ENCODE peak calls at places on chromosomes 7 and 10, in five cellular contexts. R is colonic mucosa, Q is fibroblast of lung, D is tibial nerve, Z is endothelial cell. N is an unnamed sample.

GRCh38 chr10:120927352-120927751 is 76.2 kb downstream of the WDR11 start:
- DNase-seq in R (no peak), Q (no peak), D (no peak), Z (no peak), N (no peak)

GRCh38 chr7:107860981-107861652 is 29.9 kb upstream of the DLD start:
- DNase-seq in R (peak; percentile 51), Q (peak; percentile 42), D (no peak), Z (no peak), N (no peak)

GRCh38 chr10:69730251-69731156 is 71.2 kb upstream of the COL13A1 start:
- DNase-seq in R (no peak), Q (peak; percentile 12), D (no peak), Z (no peak), N (no peak)

GRCh38 chr10:103852856-103853255 is 2.5 kb downstream of the SH3PXD2A start:
- DNase-seq in R (peak; percentile 36), Q (no peak), D (no peak), Z (no peak), N (no peak)

GRCh38 chr7:135601182-135601581 is 43.5 kb downstream of the NUP205 start:
- DNase-seq in R (no peak), Q (peak; percentile 65), D (no peak), Z (no peak), N (no peak)

GRCh38 chr10:70053896-70054641 is 1.4 kb downstream of the MACROH2A2 start:
- DNase-seq in R (peak; percentile 44), Q (peak; percentile 20), D (no peak), Z (peak; percentile 51), N (peak; percentile 64)

GRCh38 chr10:71419002-71419540 is 22.4 kb downstream of the CDH23 start:
- DNase-seq in R (no peak), Q (no peak), D (no peak), Z (no peak), N (no peak)

GRCh38 chr7:47778153-47778661 is 170.1 kb downstream of the PKD1L1 start:
- DNase-seq in R (no peak), Q (peak; percentile 67), D (no peak), Z (no peak), N (no peak)

DNA sequence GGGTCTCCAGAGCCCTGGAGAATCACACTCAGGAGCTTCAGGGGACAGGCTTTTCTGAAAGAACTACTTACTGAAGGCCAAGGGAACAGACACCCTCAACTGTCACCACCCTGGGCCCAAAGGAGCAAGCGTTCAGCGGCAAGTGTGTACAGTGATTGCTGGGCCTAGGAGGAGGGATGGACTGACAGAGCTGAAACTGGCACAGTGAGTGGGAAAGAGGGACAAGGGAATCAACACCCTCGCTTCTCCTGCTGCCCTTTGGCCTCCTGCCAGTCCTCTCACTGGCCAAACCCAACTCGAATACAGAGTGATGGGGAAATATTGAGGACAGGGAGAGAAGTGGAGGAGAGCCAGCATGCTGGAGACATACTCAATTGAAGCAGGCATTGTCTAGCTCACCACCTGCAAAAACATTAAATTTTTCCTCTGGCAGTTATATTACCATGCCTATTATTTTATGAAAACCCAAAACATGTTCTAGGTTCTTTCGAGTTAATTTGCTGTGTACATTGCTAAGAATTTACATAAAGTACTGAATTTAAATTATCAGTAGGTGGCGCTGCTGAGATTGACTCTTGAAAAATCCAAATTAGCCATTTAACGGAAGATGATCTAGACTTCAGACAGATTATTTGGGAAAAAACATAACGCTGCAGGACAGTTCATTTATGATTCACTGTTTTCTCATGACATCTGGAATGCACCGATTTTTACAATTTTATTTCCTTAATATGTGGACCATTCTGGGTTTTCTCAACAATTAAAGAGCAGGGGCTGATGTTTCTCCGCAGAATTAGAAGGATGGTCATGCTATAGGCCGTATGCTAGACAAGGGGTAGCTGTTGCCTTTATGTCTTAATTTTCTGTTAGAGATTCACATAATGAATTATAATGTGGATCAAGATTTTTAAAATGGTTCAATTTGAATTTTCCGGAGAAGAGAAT is 14.7 kb upstream of the TMEM236 start:
- DNase-seq in R (no peak), Q (peak; percentile 34), D (no peak), Z (no peak), N (no peak)
- TF ChIP-seq CTCF in R (peak; percentile 76), Q (peak; percentile 53), D (peak; percentile 50), Z (peak; percentile 84), N (peak; percentile 75)

GRCh38 chr10:44320727-44321126 is 64.2 kb downstream of the CXCL12 start:
- DNase-seq in R (no peak), Q (no peak), D (no peak), Z (no peak), N (no peak)
- TF ChIP-seq CTCF in R (no peak), Q (no peak), D (no peak), Z (no peak), N (no peak)

DNA sequence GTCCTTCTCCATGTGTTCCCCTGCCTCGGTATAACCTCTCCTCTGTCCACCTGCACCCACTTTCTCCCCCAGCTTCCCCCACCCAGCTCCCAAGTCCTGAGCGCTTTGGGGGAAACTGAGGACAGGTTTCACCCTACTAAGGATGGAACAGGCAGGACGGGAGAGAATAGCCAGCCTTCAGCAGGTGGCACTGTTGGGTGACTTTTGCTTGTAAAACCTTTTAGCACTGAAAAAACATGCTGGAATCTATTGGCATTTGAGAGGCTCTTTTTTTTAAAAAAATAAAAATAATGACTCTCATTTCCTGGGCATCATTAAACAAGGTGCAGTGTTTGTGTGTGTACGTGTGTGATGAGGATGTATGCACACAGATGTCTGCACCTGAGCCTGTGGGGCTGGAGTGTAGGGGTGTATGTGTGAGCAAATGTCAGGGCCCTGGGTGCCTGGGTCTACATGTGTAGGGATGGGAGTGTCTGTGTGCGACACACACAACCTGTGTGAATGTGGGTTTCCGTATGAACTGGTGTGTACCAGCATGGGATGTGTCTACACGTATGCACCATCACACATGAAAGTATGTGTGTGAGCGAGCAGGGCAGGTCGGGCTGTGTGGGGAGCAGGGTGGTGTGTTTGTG is 177.9 kb downstream of the RPS24 start:
- DNase-seq in R (no peak), Q (peak; percentile 54), D (no peak), Z (peak; percentile 42), N (peak; percentile 45)
- TF ChIP-seq CTCF in R (peak; percentile 31), Q (peak; percentile 80), D (peak; percentile 35), Z (no peak), N (no peak)

DNA sequence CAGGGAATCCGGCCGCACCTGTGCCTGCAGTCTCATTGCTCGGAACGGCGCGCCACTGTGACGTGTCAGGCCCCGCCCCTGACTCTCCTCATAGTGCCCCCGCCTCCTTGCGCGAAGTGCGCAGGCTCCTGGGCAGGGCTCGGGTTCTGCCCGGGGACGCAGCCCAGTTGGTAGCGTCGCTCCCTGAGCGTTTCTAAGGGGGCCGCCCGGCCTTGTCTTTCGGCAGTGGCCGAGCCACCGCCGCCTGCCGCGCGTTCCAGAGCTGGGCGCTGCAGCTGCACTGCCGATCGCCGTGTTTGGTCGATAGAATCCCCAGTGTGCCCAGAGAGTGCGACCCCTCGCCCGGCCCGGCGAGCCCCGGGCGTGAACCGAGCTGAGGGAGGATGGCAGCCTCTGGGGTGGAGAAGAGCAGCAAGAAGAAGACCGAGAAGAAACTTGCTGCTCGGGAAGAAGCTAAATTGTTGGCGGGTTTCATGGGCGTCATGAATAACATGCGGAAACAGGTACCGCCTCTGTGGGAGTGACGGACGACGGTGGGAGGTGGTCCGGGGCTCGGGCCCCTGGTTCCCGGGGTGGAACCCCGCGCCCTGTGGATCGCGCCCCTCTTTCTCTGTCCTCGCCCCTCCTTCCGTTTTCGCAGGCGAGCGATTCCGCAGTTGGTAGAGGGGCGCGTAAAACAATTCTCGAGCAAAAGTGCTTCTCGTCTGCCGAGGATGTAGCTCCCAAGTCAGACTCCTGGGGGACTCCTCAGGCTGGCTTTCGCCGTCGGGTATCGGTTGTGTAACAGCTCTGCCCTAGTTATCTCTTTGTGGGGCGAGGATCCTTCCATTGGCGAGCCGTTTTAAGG is at the start of gene KLHL7:
- DNase-seq in R (peak; percentile 98), Q (peak; percentile 90), D (peak; percentile 94), Z (peak; percentile 95), N (peak; percentile 98)
- TF ChIP-seq CTCF in R (no peak), Q (peak; percentile 30), D (no peak), Z (no peak), N (no peak)

GRCh38 chr10:60338002-60338564 is 51.6 kb downstream of the ANK3 start:
- DNase-seq in R (no peak), Q (no peak), D (no peak), Z (no peak), N (no peak)

GRCh38 chr10:60334991-60335390 is 54.7 kb downstream of the ANK3 start:
- DNase-seq in R (no peak), Q (peak; percentile 79), D (no peak), Z (no peak), N (no peak)

GRCh38 chr10:60336901-60337630 is 52.6 kb downstream of the ANK3 start:
- DNase-seq in R (no peak), Q (peak; percentile 38), D (no peak), Z (no peak), N (no peak)

GRCh38 chr10:60331886-60332285 is 57.8 kb downstream of the ANK3 start:
- DNase-seq in R (no peak), Q (no peak), D (no peak), Z (no peak), N (no peak)

GRCh38 chr10:60335708-60336107 is 54.0 kb downstream of the ANK3 start:
- DNase-seq in R (no peak), Q (no peak), D (no peak), Z (no peak), N (no peak)
- TF ChIP-seq CTCF in R (no peak), Q (peak; percentile 22), D (no peak), Z (no peak), N (no peak)

DNA sequence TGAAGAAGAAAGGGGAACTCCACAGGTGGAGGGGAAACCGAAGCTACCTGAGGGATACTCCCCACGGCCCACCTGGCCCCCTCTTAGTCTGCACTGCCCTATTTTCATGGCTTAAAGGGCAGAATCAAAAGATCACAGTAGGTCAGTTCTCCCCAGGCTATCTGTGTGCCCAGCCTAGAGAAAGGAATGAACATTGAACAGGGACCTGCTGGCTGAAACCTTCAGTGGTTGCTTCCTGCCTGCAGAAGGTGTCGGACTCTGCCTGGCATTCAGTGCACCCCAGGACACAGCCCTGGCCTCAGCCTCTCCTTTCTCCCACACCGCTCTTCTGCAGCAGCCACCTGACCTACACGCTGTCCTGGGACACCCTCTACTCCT is 74.5 kb downstream of the PRKAG2 start:
- DNase-seq in R (no peak), Q (no peak), D (no peak), Z (no peak), N (no peak)
- TF ChIP-seq CTCF in R (no peak), Q (no peak), D (no peak), Z (no peak), N (no peak)

N was measured in glutamatergic neuron.